ENCODE peak calls at places on chromosomes 5 and 9, in five cellular contexts. X is GM23338, Z is GM23248, L is PC-3, T is K562. R is an unnamed sample.

GRCh38 chr9:88732128-88732527 is 197.2 kb downstream of the NXNL2 start:
- DNase-seq in T (no peak), L (no peak), Z (peak; percentile 42), X (no peak), R (no peak)

GRCh38 chr5:65034029-65034781 is 265.5 kb downstream of the CWC27 start:
- DNase-seq in X (peak; percentile 20), L (no peak), Z (peak; percentile 28), T (no peak), R (no peak)

GRCh38 chr5:142432369-142432863 is 107.6 kb upstream of the SPRY4 start:
- DNase-seq in T (no peak), Z (no peak), X (no peak), L (no peak), R (no peak)

GRCh38 chr9:130193119-130193518 is 20.9 kb downstream of the NCS1 start:
- DNase-seq in X (peak; percentile 50), L (no peak), T (no peak), Z (no peak), R (no peak)

GRCh38 chr5:168851902-168852321 is 272.7 kb upstream of the PANK3 start:
- DNase-seq in X (no peak), L (peak; percentile 54), Z (no peak), T (peak; percentile 51), R (peak; percentile 50)

GRCh38 chr5:138366556-138367382 is 14.3 kb downstream of the KDM3B start:
- DNase-seq in X (no peak), T (no peak), L (no peak), Z (no peak), R (no peak)

GRCh38 chr5:132313378-132313777 is 19.2 kb downstream of the SLC22A4 start:
- DNase-seq in T (no peak), Z (peak; percentile 90), L (no peak), X (no peak), R (no peak)

GRCh38 chr5:151054713-151055112 is 26.1 kb downstream of the TNIP1 start:
- DNase-seq in T (no peak), L (peak; percentile 18), Z (no peak), X (no peak), R (no peak)

GRCh38 chr5:56815657-56816545 is 552 bp downstream of the MAP3K1 start:
- DNase-seq in T (peak; percentile 29), X (peak; percentile 46), Z (peak; percentile 79), L (no peak), R (peak; percentile 55)

GRCh38 chr9:37949576-37949975 is 45.6 kb upstream of the SLC25A51 start:
- DNase-seq in L (peak; percentile 21), T (no peak), X (no peak), Z (peak; percentile 47), R (no peak)

GRCh38 chr5:106755789-106756188 is 914.9 kb downstream of the EFNA5 start:
- DNase-seq in X (no peak), L (no peak), Z (no peak), T (no peak), R (no peak)

GRCh38 chr5:150637245-150638052 is 3.0 kb upstream of the SYNPO start:
- DNase-seq in X (peak; percentile 76), Z (peak; percentile 92), L (peak; percentile 92), T (no peak), R (peak; percentile 85)

GRCh38 chr5:37771731-37772130 is 68.1 kb downstream of the GDNF start:
- DNase-seq in L (peak; percentile 94), T (no peak), Z (peak; percentile 96), X (no peak), R (no peak)

GRCh38 chr9:37931586-37931985 is 27.7 kb upstream of the SLC25A51 start:
- DNase-seq in L (no peak), T (no peak), X (no peak), Z (no peak), R (no peak)

GRCh38 chr9:13444272-13444608 is 164.7 kb upstream of the MPDZ start:
- DNase-seq in L (no peak), T (no peak), Z (no peak), X (no peak), R (no peak)

GRCh38 chr5:528625-529511 is 4.6 kb upstream of the SLC9A3 start:
- DNase-seq in Z (no peak), T (no peak), X (peak; percentile 38), L (no peak), R (no peak)

GRCh38 chr9:108622467-108622866 is 233.3 kb downstream of the ACTL7B start:
- DNase-seq in X (no peak), L (peak; percentile 67), T (no peak), Z (peak; percentile 87), R (no peak)

GRCh38 chr5:97618721-97619120 is 435.7 kb upstream of the RIOK2 start:
- DNase-seq in L (no peak), T (no peak), Z (peak; percentile 44), X (no peak), R (no peak)

GRCh38 chr5:97192580-97193421 is 9.8 kb upstream of the RIOK2 start:
- DNase-seq in L (peak; percentile 26), T (no peak), X (peak; percentile 7), Z (no peak), R (no peak)

GRCh38 chr9:89720721-89721660 is 116.2 kb downstream of the GADD45G start:
- DNase-seq in Z (no peak), T (no peak), L (no peak), X (no peak), R (peak; percentile 56)

GRCh38 chr5:35138232-35138631 is 90.5 kb upstream of the AGXT2 start:
- DNase-seq in X (no peak), T (no peak), L (peak; percentile 64), Z (peak; percentile 84), R (no peak)

GRCh38 chr5:150515446-150515845 is 7.5 kb downstream of the NDST1 start:
- DNase-seq in Z (peak; percentile 80), X (no peak), L (no peak), T (no peak), R (no peak)

GRCh38 chr5:81188962-81189361 is 44.2 kb upstream of the CKMT2 start:
- DNase-seq in Z (no peak), X (no peak), T (no peak), L (no peak), R (no peak)

GRCh38 chr5:132100672-132101261 is 27.2 kb downstream of the CSF2 start:
- DNase-seq in L (no peak), T (no peak), X (no peak), Z (no peak), R (no peak)

GRCh38 chr5:2542026-2542425 is 209.5 kb downstream of the IRX2 start:
- DNase-seq in L (no peak), T (no peak), X (no peak), Z (no peak), R (no peak)

GRCh38 chr5:2534970-2535369 is 216.5 kb downstream of the IRX2 start:
- DNase-seq in T (no peak), L (no peak), X (no peak), Z (no peak), R (no peak)

GRCh38 chr5:2534251-2534650 is 217.2 kb downstream of the IRX2 start:
- DNase-seq in L (no peak), T (no peak), X (no peak), Z (no peak), R (no peak)

GRCh38 chr5:2536632-2537031 is 214.8 kb downstream of the IRX2 start:
- DNase-seq in T (no peak), X (no peak), L (no peak), Z (no peak), R (no peak)

GRCh38 chr5:2538169-2538568 is 213.3 kb downstream of the IRX2 start:
- DNase-seq in T (no peak), L (no peak), Z (no peak), X (peak; percentile 41), R (no peak)
- TF ChIP-seq EZH2 in T (no peak), L (no peak), Z (no peak), X (no peak), R (no peak)

GRCh38 chr5:2102821-2103776 is 220.4 kb upstream of the IRX4 start:
- DNase-seq in Z (no peak), T (no peak), X (no peak), L (no peak), R (no peak)
- TF ChIP-seq EZH2 in Z (no peak), T (no peak), X (no peak), L (no peak), R (no peak)

GRCh38 chr9:133571896-133572595 is 37.1 kb downstream of the FAM163B start:
- DNase-seq in L (no peak), T (no peak), Z (no peak), X (no peak), R (no peak)

GRCh38 chr9:133574791-133575672 is 34.2 kb downstream of the FAM163B start:
- DNase-seq in T (no peak), L (no peak), X (no peak), Z (no peak), R (no peak)

GRCh38 chr9:133571491-133571890 is 37.0 kb downstream of the ADAMTSL2 start:
- DNase-seq in Z (no peak), L (no peak), X (no peak), T (no peak), R (no peak)

GRCh38 chr9:133573791-133574515 is 35.2 kb downstream of the FAM163B start:
- DNase-seq in X (no peak), L (no peak), Z (no peak), T (no peak), R (no peak)

DNA sequence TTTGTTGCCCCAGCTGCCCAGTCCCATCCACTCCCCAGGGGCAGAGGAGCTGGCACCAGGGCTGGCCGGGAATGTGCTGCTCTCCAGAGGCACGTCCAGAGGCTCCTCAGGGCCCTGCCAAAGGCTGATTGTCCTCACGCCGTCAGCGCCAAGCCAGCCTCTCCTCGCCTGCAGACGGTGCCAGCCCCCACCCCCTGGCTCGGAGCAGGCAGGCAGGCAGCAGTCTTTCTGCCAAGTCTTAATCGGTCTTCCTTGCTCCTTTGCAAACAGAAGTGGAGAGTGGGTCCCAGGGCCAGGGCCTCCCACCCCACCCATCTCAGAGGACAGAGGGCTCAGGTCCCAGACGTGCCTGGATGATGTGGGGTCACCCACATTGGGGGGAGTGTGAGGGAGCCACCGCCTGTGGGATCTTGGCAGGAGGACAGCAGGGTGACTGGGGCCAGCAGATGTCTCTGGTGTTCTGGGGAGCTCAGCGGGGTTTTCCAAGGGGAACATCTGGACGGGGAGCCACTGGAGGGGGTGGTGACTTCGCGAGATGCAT is 36.3 kb downstream of the FAM163B start:
- DNase-seq in T (no peak), L (no peak), X (no peak), Z (peak; percentile 36), R (peak; percentile 34)
- TF ChIP-seq EZH2 in T (no peak), L (no peak), X (no peak), Z (no peak), R (no peak)

GRCh38 chr5:140546851-140547507 is 483 bp upstream of the EIF4EBP3 start:
- DNase-seq in Z (peak; percentile 32), L (peak; percentile 12), X (no peak), T (no peak), R (no peak)

GRCh38 chr5:140547508-140548299 is at the start of gene EIF4EBP3:
- DNase-seq in X (peak; percentile 99), Z (peak; percentile 99), T (peak; percentile 90), L (peak; percentile 95), R (peak; percentile 98)

GRCh38 chr5:140544986-140545385 is 2.5 kb upstream of the EIF4EBP3 start:
- DNase-seq in X (no peak), T (no peak), L (no peak), Z (no peak), R (no peak)

GRCh38 chr5:140548300-140548688 is 832 bp downstream of the EIF4EBP3 start:
- DNase-seq in L (no peak), X (peak; percentile 73), T (no peak), Z (no peak), R (peak; percentile 37)

DNA sequence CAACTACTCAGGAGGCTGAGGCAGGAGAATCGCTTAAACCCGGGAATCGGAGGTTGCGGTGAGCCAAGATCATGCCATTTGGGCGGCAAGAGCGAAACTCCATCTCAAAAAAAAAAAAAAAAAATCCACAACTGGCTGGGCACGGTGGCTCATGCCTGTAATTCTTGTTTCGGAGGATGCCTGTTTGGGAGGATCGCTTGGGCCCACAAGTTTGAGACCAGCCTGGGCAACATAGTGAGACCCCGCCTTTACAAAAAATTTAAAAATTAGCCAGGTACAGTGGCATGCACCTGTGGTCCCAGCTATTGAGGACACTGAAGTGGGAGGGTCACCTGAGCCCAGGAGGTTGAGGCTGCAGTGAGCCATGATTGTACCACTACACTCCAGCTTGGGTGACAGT is 1.9 kb upstream of the EIF4EBP3 start:
- DNase-seq in L (no peak), X (no peak), Z (no peak), T (no peak), R (no peak)
- TF ChIP-seq EZH2 in L (no peak), X (no peak), Z (no peak), T (no peak), R (no peak)

R was measured in hepatocyte.